ENCODE peak calls at places on chromosome 14, in five cellular contexts. One of them, this sample, is unnamed.
A peak's percentile ranks its signal among the peaks of the same experiment; 100 is the strongest.

GRCh38 chr14:75979071-75979571 is 2.7 kb downstream of the TGFB3 start:
- DNase-seq in right lobe of liver: peak; percentile 34
- DNase-seq in RWPE1: peak; percentile 21
- DNase-seq in mammary epithelial cell: no peak
- DNase-seq in A549: peak; percentile 17
- DNase-seq in this sample: no peak

GRCh38 chr14:92037989-92038388 is 1.9 kb downstream of the TRIP11 start:
- DNase-seq in A549: no peak
- DNase-seq in RWPE1: peak; percentile 4
- DNase-seq in right lobe of liver: no peak
- DNase-seq in mammary epithelial cell: peak; percentile 3
- DNase-seq in this sample: no peak

GRCh38 chr14:61652526-61653262 is 42.6 kb upstream of the HIF1A start:
- DNase-seq in mammary epithelial cell: no peak
- DNase-seq in RWPE1: no peak
- DNase-seq in right lobe of liver: no peak
- DNase-seq in A549: no peak
- DNase-seq in this sample: no peak

GRCh38 chr14:68734231-68734732 is 58.6 kb downstream of the ZFP36L1 start:
- DNase-seq in RWPE1: no peak
- DNase-seq in A549: no peak
- DNase-seq in mammary epithelial cell: peak; percentile 21
- DNase-seq in right lobe of liver: no peak
- DNase-seq in this sample: no peak

GRCh38 chr14:103538291-103539055 is 9.5 kb downstream of the TRMT61A start:
- DNase-seq in A549: no peak
- DNase-seq in mammary epithelial cell: no peak
- DNase-seq in RWPE1: no peak
- DNase-seq in right lobe of liver: no peak
- DNase-seq in this sample: no peak

GRCh38 chr14:56247495-56248087 is 129.4 kb downstream of the PELI2 start:
- DNase-seq in RWPE1: peak; percentile 12
- DNase-seq in mammary epithelial cell: no peak
- DNase-seq in A549: peak; percentile 19
- DNase-seq in right lobe of liver: no peak
- DNase-seq in this sample: no peak

GRCh38 chr14:34187061-34187460 is 236.2 kb upstream of the EGLN3 start:
- DNase-seq in A549: no peak
- DNase-seq in RWPE1: no peak
- DNase-seq in right lobe of liver: no peak
- DNase-seq in mammary epithelial cell: no peak
- DNase-seq in this sample: no peak

GRCh38 chr14:104115691-104116543 is 22.5 kb upstream of the KIF26A start:
- DNase-seq in mammary epithelial cell: no peak
- DNase-seq in right lobe of liver: peak; percentile 51
- DNase-seq in RWPE1: no peak
- DNase-seq in A549: no peak
- DNase-seq in this sample: peak; percentile 82

GRCh38 chr14:72710212-72710611 is 183.7 kb downstream of the DPF3 start:
- DNase-seq in right lobe of liver: no peak
- DNase-seq in mammary epithelial cell: no peak
- DNase-seq in A549: no peak
- DNase-seq in RWPE1: no peak
- DNase-seq in this sample: no peak

GRCh38 chr14:51448831-51449665 is 202.7 kb upstream of the FRMD6 start:
- DNase-seq in A549: no peak
- DNase-seq in mammary epithelial cell: peak; percentile 70
- DNase-seq in right lobe of liver: peak; percentile 61
- DNase-seq in RWPE1: no peak
- DNase-seq in this sample: no peak

GRCh38 chr14:91349481-91350074 is 68.0 kb downstream of the CCDC88C start:
- DNase-seq in A549: no peak
- DNase-seq in right lobe of liver: no peak
- DNase-seq in mammary epithelial cell: no peak
- DNase-seq in RWPE1: no peak
- DNase-seq in this sample: peak; percentile 22

GRCh38 chr14:73744874-73745529 is 30.8 kb upstream of the PNMA1 start:
- DNase-seq in A549: no peak
- DNase-seq in right lobe of liver: no peak
- DNase-seq in mammary epithelial cell: peak; percentile 79
- DNase-seq in RWPE1: peak; percentile 73
- DNase-seq in this sample: no peak

GRCh38 chr14:77556946-77557345 is 58.3 kb upstream of the ISM2 start:
- DNase-seq in RWPE1: no peak
- DNase-seq in right lobe of liver: no peak
- DNase-seq in mammary epithelial cell: no peak
- DNase-seq in A549: no peak
- DNase-seq in this sample: no peak

GRCh38 chr14:65278589-65278988 is 133.9 kb upstream of the FUT8 start:
- DNase-seq in A549: no peak
- DNase-seq in RWPE1: no peak
- DNase-seq in mammary epithelial cell: no peak
- DNase-seq in right lobe of liver: no peak
- DNase-seq in this sample: no peak

GRCh38 chr14:64465856-64466554 is 706 bp downstream of the AKAP5 start:
- DNase-seq in RWPE1: peak; percentile 33
- DNase-seq in mammary epithelial cell: no peak
- DNase-seq in A549: peak; percentile 31
- DNase-seq in right lobe of liver: no peak
- DNase-seq in this sample: no peak

GRCh38 chr14:83467811-83468210 is 1934.2 kb upstream of the SEL1L start:
- DNase-seq in A549: no peak
- DNase-seq in right lobe of liver: no peak
- DNase-seq in mammary epithelial cell: no peak
- DNase-seq in RWPE1: no peak
- DNase-seq in this sample: no peak

GRCh38 chr14:59020382-59020781 is 168.1 kb upstream of the DAAM1 start:
- DNase-seq in RWPE1: peak; percentile 12
- DNase-seq in mammary epithelial cell: peak; percentile 20
- DNase-seq in right lobe of liver: no peak
- DNase-seq in A549: peak; percentile 48
- DNase-seq in this sample: no peak
- TF ChIP-seq CTCF in RWPE1: peak; percentile 23
- TF ChIP-seq CTCF in mammary epithelial cell: peak; percentile 60
- TF ChIP-seq CTCF in right lobe of liver: peak; percentile 35
- TF ChIP-seq CTCF in A549: peak; percentile 31
- TF ChIP-seq CTCF in this sample: peak; percentile 75

DNA sequence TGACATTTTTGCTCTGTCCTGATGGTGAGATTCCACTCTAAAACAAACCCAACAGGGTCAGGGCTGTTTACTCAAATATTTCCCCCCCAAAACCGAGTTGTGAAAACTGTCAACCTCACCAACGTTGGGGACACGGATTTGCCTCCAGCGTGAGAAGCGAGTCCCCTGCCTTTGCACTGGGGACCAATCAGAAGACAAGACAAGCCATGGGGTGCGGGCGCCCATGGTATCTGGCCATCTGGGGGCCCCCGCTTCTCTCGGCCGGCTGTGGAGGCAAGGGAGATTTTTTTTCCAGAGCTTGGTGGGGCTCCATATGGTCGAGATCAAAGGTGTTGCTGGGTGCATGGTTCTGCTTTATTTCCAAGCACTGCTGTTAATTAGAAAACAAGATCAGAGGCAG is 272.1 kb downstream of the BCL11B start:
- DNase-seq in mammary epithelial cell: no peak
- DNase-seq in A549: no peak
- DNase-seq in right lobe of liver: no peak
- DNase-seq in RWPE1: no peak
- DNase-seq in this sample: no peak
- TF ChIP-seq CTCF in mammary epithelial cell: no peak
- TF ChIP-seq CTCF in A549: no peak
- TF ChIP-seq CTCF in right lobe of liver: no peak
- TF ChIP-seq CTCF in RWPE1: no peak
- TF ChIP-seq CTCF in this sample: no peak

GRCh38 chr14:41641690-41642089 is 35.0 kb downstream of the LRFN5 start:
- DNase-seq in RWPE1: no peak
- DNase-seq in right lobe of liver: no peak
- DNase-seq in mammary epithelial cell: no peak
- DNase-seq in A549: no peak
- DNase-seq in this sample: no peak

GRCh38 chr14:41636492-41637392 is 30.1 kb downstream of the LRFN5 start:
- DNase-seq in A549: peak; percentile 1
- DNase-seq in mammary epithelial cell: no peak
- DNase-seq in right lobe of liver: no peak
- DNase-seq in RWPE1: no peak
- DNase-seq in this sample: no peak

DNA sequence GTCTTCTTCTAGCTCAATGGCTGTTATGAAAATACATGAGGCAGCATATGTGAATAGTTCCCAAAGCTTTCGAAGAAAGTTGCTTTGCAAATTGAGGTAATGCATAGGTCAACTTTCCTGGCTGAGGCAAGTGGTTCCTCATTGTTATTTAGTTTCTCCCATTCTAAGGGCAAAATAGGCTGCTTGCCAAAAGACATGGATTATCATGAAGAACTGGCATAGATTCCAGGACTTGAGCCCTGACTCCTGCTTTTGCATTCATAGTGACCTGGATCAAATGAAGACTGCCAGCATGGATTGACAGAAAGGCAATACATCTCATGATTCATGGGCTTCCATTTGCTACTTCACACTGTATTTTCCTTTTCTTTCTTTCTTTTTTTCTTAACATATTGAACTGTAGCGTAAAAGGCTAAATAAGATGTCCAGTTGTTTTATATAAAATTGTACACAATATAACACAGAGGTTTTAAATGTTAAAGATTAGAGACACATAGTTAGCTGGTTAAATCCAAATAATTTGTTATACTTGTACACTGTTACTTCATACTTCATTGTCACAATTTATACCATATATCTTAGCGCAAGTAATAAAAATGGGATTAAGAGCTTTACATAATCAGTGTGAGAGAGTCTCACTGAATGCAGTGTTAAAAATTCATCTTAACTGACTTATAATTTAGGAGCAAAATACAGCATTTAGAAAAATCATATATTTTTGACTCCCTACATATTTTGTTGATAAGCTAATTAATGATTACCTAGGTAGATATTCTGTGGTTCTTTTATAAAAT is 35.9 kb downstream of the LRFN5 start:
- DNase-seq in mammary epithelial cell: no peak
- DNase-seq in RWPE1: no peak
- DNase-seq in A549: no peak
- DNase-seq in right lobe of liver: no peak
- DNase-seq in this sample: no peak
- TF ChIP-seq CTCF in mammary epithelial cell: no peak
- TF ChIP-seq CTCF in RWPE1: no peak
- TF ChIP-seq CTCF in A549: no peak
- TF ChIP-seq CTCF in right lobe of liver: no peak
- TF ChIP-seq CTCF in this sample: no peak

DNA sequence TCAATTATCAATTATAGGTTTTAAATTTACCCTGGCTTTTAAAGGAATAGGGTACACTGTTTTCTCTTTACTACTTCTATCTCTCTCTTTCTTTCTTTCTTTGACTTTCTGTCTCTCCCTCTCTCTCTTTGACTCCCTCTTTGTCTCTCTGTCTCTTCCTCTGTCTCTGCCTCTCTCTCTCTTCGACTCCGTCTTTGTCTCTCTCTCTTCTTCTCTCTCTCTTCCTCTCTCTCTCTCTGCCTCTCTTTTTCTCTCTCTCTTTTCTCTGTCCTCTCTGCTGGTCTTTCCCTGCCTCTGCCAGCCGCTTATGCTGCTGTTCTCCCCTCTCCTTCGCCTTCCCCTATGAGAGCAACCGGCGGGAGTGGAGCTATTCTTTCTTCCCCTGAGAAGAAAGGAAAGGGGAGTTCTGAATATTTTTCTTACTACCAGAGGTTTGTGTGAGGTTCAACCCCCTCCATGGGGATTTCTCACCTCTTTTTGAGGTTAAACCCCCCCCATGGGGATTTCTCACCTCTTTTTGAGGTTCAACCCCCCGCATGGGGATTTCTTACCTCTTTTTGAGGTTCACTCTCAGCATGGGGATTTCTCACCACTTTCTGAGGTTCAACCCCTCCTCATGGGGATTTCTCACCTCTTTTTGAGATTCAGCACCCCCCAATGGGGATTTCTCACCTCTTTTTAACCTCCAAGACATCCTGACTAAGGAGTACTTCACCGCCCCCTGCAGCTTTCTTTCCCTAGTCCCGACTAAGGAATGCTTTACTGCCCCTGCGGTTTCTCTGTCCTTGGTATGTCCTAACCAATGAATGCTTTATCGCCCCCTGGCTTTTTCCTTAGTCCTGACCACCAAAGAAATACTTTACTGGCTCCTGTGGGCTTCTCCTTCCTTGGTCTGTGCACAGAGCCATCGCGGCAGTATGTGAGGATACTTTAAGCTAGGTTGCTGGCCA is 27.4 kb upstream of the DDHD1 start:
- DNase-seq in A549: peak; percentile 45
- DNase-seq in mammary epithelial cell: no peak
- DNase-seq in right lobe of liver: no peak
- DNase-seq in RWPE1: no peak
- DNase-seq in this sample: no peak
- TF ChIP-seq CTCF in A549: no peak
- TF ChIP-seq CTCF in mammary epithelial cell: no peak
- TF ChIP-seq CTCF in right lobe of liver: no peak
- TF ChIP-seq CTCF in RWPE1: no peak
- TF ChIP-seq CTCF in this sample: peak; percentile 73

DNA sequence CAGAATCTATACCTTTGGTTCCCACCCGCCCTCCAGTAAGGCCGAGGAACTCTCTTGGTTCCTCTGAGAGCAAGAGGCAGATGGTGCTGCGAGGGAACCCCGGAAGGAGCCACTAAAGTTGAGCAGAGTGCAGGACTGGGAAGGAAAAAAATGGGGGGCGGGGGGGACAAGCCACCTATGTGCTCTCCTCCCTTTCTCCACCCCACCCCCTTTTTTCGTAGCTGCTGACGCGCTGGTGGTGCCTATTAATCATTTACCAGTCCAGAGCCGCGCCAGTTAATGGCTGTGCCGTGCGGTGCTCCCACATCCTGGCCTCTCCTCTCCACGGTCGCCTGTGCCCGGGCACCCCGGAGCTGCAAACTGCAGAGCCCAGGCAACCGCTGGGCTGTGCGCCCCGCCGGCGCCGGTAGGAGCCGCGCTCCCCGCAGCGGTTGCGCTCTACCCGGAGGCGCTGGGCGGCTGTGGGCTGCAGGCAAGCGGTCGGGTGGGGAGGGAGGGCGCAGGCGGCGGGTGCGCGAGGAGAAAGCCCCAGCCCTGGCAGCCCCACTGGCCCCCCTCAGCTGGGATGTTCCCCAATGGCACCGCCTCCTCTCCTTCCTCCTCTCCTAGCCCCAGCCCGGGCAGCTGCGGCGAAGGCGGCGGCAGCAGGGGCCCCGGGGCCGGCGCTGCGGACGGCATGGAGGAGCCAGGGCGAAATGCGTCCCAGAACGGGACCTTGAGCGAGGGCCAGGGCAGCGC is 1.3 kb downstream of the SSTR1 start:
- DNase-seq in mammary epithelial cell: no peak
- DNase-seq in RWPE1: no peak
- DNase-seq in A549: no peak
- DNase-seq in right lobe of liver: peak; percentile 64
- DNase-seq in this sample: no peak
- TF ChIP-seq CTCF in mammary epithelial cell: no peak
- TF ChIP-seq CTCF in RWPE1: no peak
- TF ChIP-seq CTCF in A549: no peak
- TF ChIP-seq CTCF in right lobe of liver: peak; percentile 21
- TF ChIP-seq CTCF in this sample: no peak

GRCh38 chr14:39467889-39468524 is 35.8 kb upstream of the FBXO33 start:
- DNase-seq in mammary epithelial cell: peak; percentile 26
- DNase-seq in A549: peak; percentile 66
- DNase-seq in RWPE1: no peak
- DNase-seq in right lobe of liver: no peak
- DNase-seq in this sample: no peak
- TF ChIP-seq CTCF in mammary epithelial cell: peak; percentile 13
- TF ChIP-seq CTCF in A549: peak; percentile 34
- TF ChIP-seq CTCF in RWPE1: no peak
- TF ChIP-seq CTCF in right lobe of liver: peak; percentile 7
- TF ChIP-seq CTCF in this sample: peak; percentile 48